ENCODE peak calls at places on chromosomes 3 and 15, in nine cellular contexts. One of them, this sample, is unnamed.
A peak's percentile ranks its signal among the peaks of the same experiment; 100 is the strongest.

GRCh38 chr3:154018100-154018696 is 103.0 kb upstream of the ARHGEF26 start:
- DNase-seq in H9: peak; percentile 77
- DNase-seq in AG09309: no peak
- DNase-seq in AG10803: peak; percentile 9
- DNase-seq in nephron progenitor cell: peak; percentile 65
- DNase-seq in ovary: no peak
- DNase-seq in GM23338: peak; percentile 86
- DNase-seq in AG04450: no peak
- DNase-seq in PC-3: peak; percentile 67
- DNase-seq in this sample: peak; percentile 5

GRCh38 chr15:43550527-43551363 is 33.3 kb downstream of the MAP1A start:
- DNase-seq in H9: no peak
- DNase-seq in AG04450: no peak
- DNase-seq in ovary: no peak
- DNase-seq in PC-3: no peak
- DNase-seq in GM23338: no peak
- DNase-seq in nephron progenitor cell: no peak
- DNase-seq in AG09309: peak; percentile 80
- DNase-seq in AG10803: peak; percentile 96
- DNase-seq in this sample: no peak

GRCh38 chr3:179464296-179465092 is 13.2 kb upstream of the GNB4 start:
- DNase-seq in nephron progenitor cell: no peak
- DNase-seq in AG09309: no peak
- DNase-seq in GM23338: peak; percentile 30
- DNase-seq in H9: no peak
- DNase-seq in AG04450: no peak
- DNase-seq in AG10803: no peak
- DNase-seq in ovary: no peak
- DNase-seq in PC-3: no peak
- DNase-seq in this sample: peak; percentile 28

GRCh38 chr15:66803749-66804148 is 101.7 kb downstream of the SMAD6 start:
- DNase-seq in nephron progenitor cell: no peak
- DNase-seq in AG10803: no peak
- DNase-seq in H9: no peak
- DNase-seq in AG04450: no peak
- DNase-seq in GM23338: no peak
- DNase-seq in PC-3: no peak
- DNase-seq in AG09309: no peak
- DNase-seq in ovary: no peak
- DNase-seq in this sample: no peak

GRCh38 chr15:71355268-71355667 is 240.0 kb downstream of the THSD4 start:
- DNase-seq in AG04450: no peak
- DNase-seq in GM23338: no peak
- DNase-seq in AG09309: no peak
- DNase-seq in nephron progenitor cell: no peak
- DNase-seq in AG10803: no peak
- DNase-seq in ovary: no peak
- DNase-seq in PC-3: no peak
- DNase-seq in H9: no peak
- DNase-seq in this sample: no peak

GRCh38 chr3:127035672-127036071 is 52.8 kb downstream of the PLXNA1 start:
- DNase-seq in AG04450: no peak
- DNase-seq in GM23338: no peak
- DNase-seq in ovary: peak; percentile 85
- DNase-seq in H9: no peak
- DNase-seq in AG09309: peak; percentile 8
- DNase-seq in PC-3: peak; percentile 76
- DNase-seq in nephron progenitor cell: no peak
- DNase-seq in AG10803: no peak
- DNase-seq in this sample: no peak

GRCh38 chr3:126212629-126213375 is 32.4 kb upstream of the ALDH1L1 start:
- DNase-seq in AG10803: peak; percentile 46
- DNase-seq in ovary: peak; percentile 58
- DNase-seq in nephron progenitor cell: peak; percentile 78
- DNase-seq in AG09309: no peak
- DNase-seq in AG04450: no peak
- DNase-seq in H9: peak; percentile 76
- DNase-seq in GM23338: peak; percentile 88
- DNase-seq in PC-3: peak; percentile 51
- DNase-seq in this sample: peak; percentile 38

GRCh38 chr3:195905970-195906864 is 2.1 kb downstream of the TNK2 start:
- DNase-seq in AG04450: no peak
- DNase-seq in ovary: no peak
- DNase-seq in AG10803: peak; percentile 48
- DNase-seq in PC-3: peak; percentile 61
- DNase-seq in H9: no peak
- DNase-seq in GM23338: no peak
- DNase-seq in nephron progenitor cell: no peak
- DNase-seq in AG09309: no peak
- DNase-seq in this sample: peak; percentile 23

GRCh38 chr15:83449928-83450501 is 2.9 kb downstream of the SH3GL3 start:
- DNase-seq in nephron progenitor cell: no peak
- DNase-seq in GM23338: no peak
- DNase-seq in H9: no peak
- DNase-seq in AG04450: no peak
- DNase-seq in AG09309: no peak
- DNase-seq in AG10803: peak; percentile 79
- DNase-seq in ovary: no peak
- DNase-seq in PC-3: no peak
- DNase-seq in this sample: no peak

GRCh38 chr3:51141573-51141972 is 243.5 kb upstream of the MANF start:
- DNase-seq in AG10803: no peak
- DNase-seq in AG09309: no peak
- DNase-seq in GM23338: peak; percentile 33
- DNase-seq in PC-3: no peak
- DNase-seq in ovary: no peak
- DNase-seq in AG04450: no peak
- DNase-seq in nephron progenitor cell: no peak
- DNase-seq in H9: no peak
- DNase-seq in this sample: no peak

GRCh38 chr3:21377366-21377765 is 373.6 kb downstream of the ZNF385D start:
- DNase-seq in GM23338: no peak
- DNase-seq in AG09309: no peak
- DNase-seq in PC-3: no peak
- DNase-seq in nephron progenitor cell: no peak
- DNase-seq in H9: no peak
- DNase-seq in AG10803: peak; percentile 73
- DNase-seq in ovary: no peak
- DNase-seq in AG04450: no peak
- DNase-seq in this sample: no peak

GRCh38 chr3:52310861-52311566 is 5.1 kb upstream of the DNAH1 start:
- DNase-seq in H9: no peak
- DNase-seq in GM23338: no peak
- DNase-seq in nephron progenitor cell: no peak
- DNase-seq in PC-3: no peak
- DNase-seq in AG10803: no peak
- DNase-seq in ovary: no peak
- DNase-seq in AG09309: no peak
- DNase-seq in AG04450: no peak
- DNase-seq in this sample: peak; percentile 87

GRCh38 chr3:182052360-182052759 is 340.6 kb downstream of the SOX2 start:
- DNase-seq in ovary: no peak
- DNase-seq in GM23338: no peak
- DNase-seq in AG10803: no peak
- DNase-seq in H9: no peak
- DNase-seq in PC-3: no peak
- DNase-seq in nephron progenitor cell: no peak
- DNase-seq in AG09309: no peak
- DNase-seq in AG04450: no peak
- DNase-seq in this sample: no peak

GRCh38 chr15:45110256-45110820 is 3.6 kb downstream of the DUOX2 start:
- DNase-seq in PC-3: no peak
- DNase-seq in nephron progenitor cell: no peak
- DNase-seq in AG04450: no peak
- DNase-seq in AG09309: no peak
- DNase-seq in H9: no peak
- DNase-seq in GM23338: peak; percentile 57
- DNase-seq in ovary: no peak
- DNase-seq in AG10803: no peak
- DNase-seq in this sample: no peak

GRCh38 chr3:196641278-196642058 is 2.0 kb downstream of the NRROS start:
- DNase-seq in PC-3: no peak
- DNase-seq in AG04450: no peak
- DNase-seq in AG09309: no peak
- DNase-seq in H9: no peak
- DNase-seq in nephron progenitor cell: no peak
- DNase-seq in AG10803: no peak
- DNase-seq in GM23338: no peak
- DNase-seq in ovary: no peak
- DNase-seq in this sample: no peak

GRCh38 chr3:193662757-193663322 is 69.8 kb downstream of the OPA1 start:
- DNase-seq in ovary: no peak
- DNase-seq in nephron progenitor cell: no peak
- DNase-seq in H9: no peak
- DNase-seq in AG09309: peak; percentile 41
- DNase-seq in GM23338: no peak
- DNase-seq in AG10803: no peak
- DNase-seq in PC-3: no peak
- DNase-seq in AG04450: no peak
- DNase-seq in this sample: no peak

GRCh38 chr3:44886561-44886960 is 12.2 kb downstream of the TGM4 start:
- DNase-seq in GM23338: no peak
- DNase-seq in AG04450: no peak
- DNase-seq in PC-3: peak; percentile 99
- DNase-seq in H9: no peak
- DNase-seq in ovary: no peak
- DNase-seq in nephron progenitor cell: no peak
- DNase-seq in AG10803: no peak
- DNase-seq in AG09309: no peak
- DNase-seq in this sample: no peak

GRCh38 chr3:55720614-55721013 is 233.5 kb upstream of the WNT5A start:
- DNase-seq in AG09309: peak; percentile 37
- DNase-seq in H9: no peak
- DNase-seq in GM23338: peak; percentile 40
- DNase-seq in ovary: no peak
- DNase-seq in nephron progenitor cell: no peak
- DNase-seq in AG04450: no peak
- DNase-seq in PC-3: peak; percentile 49
- DNase-seq in AG10803: peak; percentile 68
- DNase-seq in this sample: peak; percentile 42

GRCh38 chr3:109532257-109533216 is 195.2 kb upstream of the DPPA4 start:
- DNase-seq in AG10803: peak; percentile 64
- DNase-seq in nephron progenitor cell: peak; percentile 49
- DNase-seq in GM23338: peak; percentile 85
- DNase-seq in AG04450: peak; percentile 82
- DNase-seq in H9: peak; percentile 77
- DNase-seq in PC-3: peak; percentile 78
- DNase-seq in AG09309: peak; percentile 11
- DNase-seq in ovary: no peak
- DNase-seq in this sample: no peak

GRCh38 chr15:23881299-23881698 is 194.2 kb upstream of the NDN start:
- DNase-seq in AG09309: no peak
- DNase-seq in nephron progenitor cell: no peak
- DNase-seq in H9: no peak
- DNase-seq in GM23338: no peak
- DNase-seq in ovary: no peak
- DNase-seq in AG04450: no peak
- DNase-seq in AG10803: no peak
- DNase-seq in PC-3: no peak
- DNase-seq in this sample: no peak

GRCh38 chr15:23877502-23878412 is 190.7 kb upstream of the NDN start:
- DNase-seq in GM23338: peak; percentile 95
- DNase-seq in PC-3: peak; percentile 55
- DNase-seq in AG10803: peak; percentile 1
- DNase-seq in AG09309: no peak
- DNase-seq in AG04450: no peak
- DNase-seq in nephron progenitor cell: peak; percentile 77
- DNase-seq in H9: peak; percentile 83
- DNase-seq in ovary: peak; percentile 49
- DNase-seq in this sample: peak; percentile 22
- TF ChIP-seq CTCF in GM23338: peak; percentile 88
- TF ChIP-seq CTCF in PC-3: peak; percentile 63
- TF ChIP-seq CTCF in AG10803: peak; percentile 42
- TF ChIP-seq CTCF in AG09309: peak; percentile 26
- TF ChIP-seq CTCF in AG04450: peak; percentile 40
- TF ChIP-seq CTCF in nephron progenitor cell: peak; percentile 66
- TF ChIP-seq CTCF in H9: peak; percentile 83
- TF ChIP-seq CTCF in ovary: peak; percentile 52
- TF ChIP-seq CTCF in this sample: peak; percentile 12

GRCh38 chr15:85414495-85414894 is 34.1 kb downstream of the AKAP13 start:
- DNase-seq in ovary: no peak
- DNase-seq in PC-3: peak; percentile 25
- DNase-seq in GM23338: no peak
- DNase-seq in AG10803: peak; percentile 35
- DNase-seq in AG09309: no peak
- DNase-seq in AG04450: no peak
- DNase-seq in H9: no peak
- DNase-seq in nephron progenitor cell: no peak
- DNase-seq in this sample: peak; percentile 55
- TF ChIP-seq CTCF in ovary: no peak
- TF ChIP-seq CTCF in PC-3: peak; percentile 49
- TF ChIP-seq CTCF in GM23338: no peak
- TF ChIP-seq CTCF in AG10803: peak; percentile 34
- TF ChIP-seq CTCF in AG09309: peak; percentile 17
- TF ChIP-seq CTCF in AG04450: peak; percentile 27
- TF ChIP-seq CTCF in H9: no peak
- TF ChIP-seq CTCF in nephron progenitor cell: no peak
- TF ChIP-seq CTCF in this sample: peak; percentile 36

GRCh38 chr15:40229316-40229715 is 9.5 kb upstream of the PAK6 start:
- DNase-seq in AG10803: no peak
- DNase-seq in GM23338: no peak
- DNase-seq in ovary: no peak
- DNase-seq in H9: no peak
- DNase-seq in nephron progenitor cell: no peak
- DNase-seq in AG04450: no peak
- DNase-seq in AG09309: no peak
- DNase-seq in PC-3: no peak
- DNase-seq in this sample: no peak
- TF ChIP-seq CTCF in AG10803: no peak
- TF ChIP-seq CTCF in GM23338: no peak
- TF ChIP-seq CTCF in ovary: no peak
- TF ChIP-seq CTCF in H9: no peak
- TF ChIP-seq CTCF in nephron progenitor cell: no peak
- TF ChIP-seq CTCF in AG04450: no peak
- TF ChIP-seq CTCF in AG09309: no peak
- TF ChIP-seq CTCF in PC-3: no peak
- TF ChIP-seq CTCF in this sample: no peak

GRCh38 chr15:88428805-88429605 is 38.2 kb downstream of the MRPL46 start:
- DNase-seq in AG10803: no peak
- DNase-seq in AG09309: no peak
- DNase-seq in AG04450: no peak
- DNase-seq in GM23338: no peak
- DNase-seq in PC-3: no peak
- DNase-seq in nephron progenitor cell: no peak
- DNase-seq in ovary: no peak
- DNase-seq in H9: no peak
- DNase-seq in this sample: no peak
- TF ChIP-seq CTCF in AG10803: no peak
- TF ChIP-seq CTCF in AG09309: no peak
- TF ChIP-seq CTCF in AG04450: no peak
- TF ChIP-seq CTCF in GM23338: no peak
- TF ChIP-seq CTCF in PC-3: no peak
- TF ChIP-seq CTCF in nephron progenitor cell: no peak
- TF ChIP-seq CTCF in ovary: no peak
- TF ChIP-seq CTCF in H9: no peak
- TF ChIP-seq CTCF in this sample: no peak